ENCODE peak calls at places on chromosomes 7 and 10, in seven cellular contexts. One of them, this sample, is unnamed.

GRCh38 chr10:117678106-117678505 is 135.6 kb downstream of the EMX2 start:
- DNase-seq in A549: no peak
- DNase-seq in Panc1: no peak
- DNase-seq in RWPE1: peak
- DNase-seq in PC-9: no peak
- DNase-seq in heart right ventricle: no peak
- DNase-seq in HCT116: no peak
- DNase-seq in this sample: no peak

GRCh38 chr10:66349726-66350125 is 576.1 kb upstream of the LRRTM3 start:
- DNase-seq in A549: no peak
- DNase-seq in Panc1: no peak
- DNase-seq in RWPE1: no peak
- DNase-seq in PC-9: no peak
- DNase-seq in heart right ventricle: no peak
- DNase-seq in HCT116: no peak
- DNase-seq in this sample: no peak

GRCh38 chr7:145543245-145543644 is 573.4 kb upstream of the CNTNAP2 start:
- DNase-seq in A549: no peak
- DNase-seq in Panc1: no peak
- DNase-seq in RWPE1: no peak
- DNase-seq in PC-9: no peak
- DNase-seq in heart right ventricle: no peak
- DNase-seq in HCT116: no peak
- DNase-seq in this sample: no peak

GRCh38 chr7:70458195-70458695 is 673.7 kb upstream of the GALNT17 start:
- DNase-seq in A549: no peak
- DNase-seq in Panc1: no peak
- DNase-seq in RWPE1: no peak
- DNase-seq in PC-9: no peak
- DNase-seq in heart right ventricle: no peak
- DNase-seq in HCT116: no peak
- DNase-seq in this sample: no peak

GRCh38 chr7:45184326-45185027 is 26.9 kb downstream of the RAMP3 start:
- DNase-seq in A549: no peak
- DNase-seq in Panc1: no peak
- DNase-seq in RWPE1: no peak
- DNase-seq in PC-9: no peak
- DNase-seq in heart right ventricle: no peak
- DNase-seq in HCT116: no peak
- DNase-seq in this sample: no peak

GRCh38 chr7:105647591-105647990 is 66.3 kb upstream of the EFCAB10 start:
- DNase-seq in A549: no peak
- DNase-seq in Panc1: no peak
- DNase-seq in RWPE1: no peak
- DNase-seq in PC-9: peak
- DNase-seq in heart right ventricle: no peak
- DNase-seq in HCT116: peak
- DNase-seq in this sample: no peak

GRCh38 chr10:132511692-132512442 is 25.7 kb upstream of the INPP5A start:
- DNase-seq in A549: no peak
- DNase-seq in Panc1: no peak
- DNase-seq in RWPE1: no peak
- DNase-seq in PC-9: no peak
- DNase-seq in heart right ventricle: no peak
- DNase-seq in HCT116: no peak
- DNase-seq in this sample: no peak

GRCh38 chr10:30556189-30556588 is 73.4 kb downstream of the LYZL2 start:
- DNase-seq in A549: no peak
- DNase-seq in Panc1: no peak
- DNase-seq in RWPE1: no peak
- DNase-seq in PC-9: no peak
- DNase-seq in heart right ventricle: no peak
- DNase-seq in HCT116: no peak
- DNase-seq in this sample: no peak

GRCh38 chr10:7121154-7121797 is 289.6 kb downstream of the SFMBT2 start:
- DNase-seq in A549: peak
- DNase-seq in Panc1: peak
- DNase-seq in RWPE1: peak
- DNase-seq in PC-9: no peak
- DNase-seq in heart right ventricle: peak
- DNase-seq in HCT116: peak
- DNase-seq in this sample: no peak

GRCh38 chr10:70901276-70901878 is 13.0 kb upstream of the PCBD1 start:
- DNase-seq in A549: no peak
- DNase-seq in Panc1: no peak
- DNase-seq in RWPE1: no peak
- DNase-seq in PC-9: no peak
- DNase-seq in heart right ventricle: no peak
- DNase-seq in HCT116: no peak
- DNase-seq in this sample: no peak

GRCh38 chr7:14275346-14275745 is 285.9 kb upstream of the ETV1 start:
- DNase-seq in A549: no peak
- DNase-seq in Panc1: no peak
- DNase-seq in RWPE1: no peak
- DNase-seq in PC-9: no peak
- DNase-seq in heart right ventricle: no peak
- DNase-seq in HCT116: no peak
- DNase-seq in this sample: no peak

GRCh38 chr10:4338768-4339167 is 487.2 kb upstream of the AKR1E2 start:
- DNase-seq in A549: no peak
- DNase-seq in Panc1: no peak
- DNase-seq in RWPE1: no peak
- DNase-seq in PC-9: no peak
- DNase-seq in heart right ventricle: no peak
- DNase-seq in HCT116: no peak
- DNase-seq in this sample: no peak

GRCh38 chr10:113988535-113988934 is 55.1 kb upstream of the ADRB1 start:
- DNase-seq in A549: no peak
- DNase-seq in Panc1: no peak
- DNase-seq in RWPE1: no peak
- DNase-seq in PC-9: no peak
- DNase-seq in heart right ventricle: no peak
- DNase-seq in HCT116: no peak
- DNase-seq in this sample: no peak

GRCh38 chr10:31072453-31072852 is 40.8 kb upstream of the ZNF438 start:
- DNase-seq in A549: no peak
- DNase-seq in Panc1: no peak
- DNase-seq in RWPE1: no peak
- DNase-seq in PC-9: no peak
- DNase-seq in heart right ventricle: no peak
- DNase-seq in HCT116: no peak
- DNase-seq in this sample: no peak

GRCh38 chr7:155961241-155962190 is 149.3 kb upstream of the SHH start:
- DNase-seq in A549: no peak
- DNase-seq in Panc1: no peak
- DNase-seq in RWPE1: peak
- DNase-seq in PC-9: no peak
- DNase-seq in heart right ventricle: no peak
- DNase-seq in HCT116: peak
- DNase-seq in this sample: no peak

GRCh38 chr7:115600196-115600595 is 430.4 kb downstream of the TFEC start:
- DNase-seq in A549: no peak
- DNase-seq in Panc1: no peak
- DNase-seq in RWPE1: no peak
- DNase-seq in PC-9: no peak
- DNase-seq in heart right ventricle: no peak
- DNase-seq in HCT116: no peak
- DNase-seq in this sample: no peak

GRCh38 chr10:548212-548897 is 141.1 kb downstream of the DIP2C start:
- DNase-seq in A549: no peak
- DNase-seq in Panc1: no peak
- DNase-seq in RWPE1: no peak
- DNase-seq in PC-9: no peak
- DNase-seq in heart right ventricle: no peak
- DNase-seq in HCT116: no peak
- DNase-seq in this sample: no peak

GRCh38 chr7:139112316-139112715 is 2.8 kb upstream of the ZC3HAV1 start:
- DNase-seq in A549: no peak
- DNase-seq in Panc1: no peak
- DNase-seq in RWPE1: no peak
- DNase-seq in PC-9: no peak
- DNase-seq in heart right ventricle: no peak
- DNase-seq in HCT116: no peak
- DNase-seq in this sample: no peak

GRCh38 chr10:80203835-80204148 is 1.5 kb downstream of the ANXA11 start:
- DNase-seq in A549: no peak
- DNase-seq in Panc1: no peak
- DNase-seq in RWPE1: no peak
- DNase-seq in PC-9: no peak
- DNase-seq in heart right ventricle: no peak
- DNase-seq in HCT116: no peak
- DNase-seq in this sample: no peak

GRCh38 chr10:80201592-80202256 is 3.6 kb downstream of the ANXA11 start:
- DNase-seq in A549: no peak
- DNase-seq in Panc1: no peak
- DNase-seq in RWPE1: no peak
- DNase-seq in PC-9: no peak
- DNase-seq in heart right ventricle: no peak
- DNase-seq in HCT116: no peak
- DNase-seq in this sample: no peak

GRCh38 chr10:80204193-80204714 is 1.1 kb downstream of the ANXA11 start:
- DNase-seq in A549: no peak
- DNase-seq in Panc1: no peak
- DNase-seq in RWPE1: peak
- DNase-seq in PC-9: peak
- DNase-seq in heart right ventricle: no peak
- DNase-seq in HCT116: no peak
- DNase-seq in this sample: no peak

GRCh38 chr10:80204801-80205477 is 398 bp downstream of the ANXA11 start:
- DNase-seq in A549: no peak
- DNase-seq in Panc1: no peak
- DNase-seq in RWPE1: peak
- DNase-seq in PC-9: no peak
- DNase-seq in heart right ventricle: peak
- DNase-seq in HCT116: no peak
- DNase-seq in this sample: no peak

GRCh38 chr10:80202934-80203834 is 2.2 kb downstream of the ANXA11 start:
- DNase-seq in A549: no peak
- DNase-seq in Panc1: no peak
- DNase-seq in RWPE1: peak
- DNase-seq in PC-9: peak
- DNase-seq in heart right ventricle: peak
- DNase-seq in HCT116: peak
- DNase-seq in this sample: peak
- TF ChIP-seq CTCF in A549: peak
- TF ChIP-seq CTCF in Panc1: peak
- TF ChIP-seq CTCF in RWPE1: no peak
- TF ChIP-seq CTCF in PC-9: no peak
- TF ChIP-seq CTCF in heart right ventricle: peak
- TF ChIP-seq CTCF in HCT116: peak
- TF ChIP-seq CTCF in this sample: peak

DNA sequence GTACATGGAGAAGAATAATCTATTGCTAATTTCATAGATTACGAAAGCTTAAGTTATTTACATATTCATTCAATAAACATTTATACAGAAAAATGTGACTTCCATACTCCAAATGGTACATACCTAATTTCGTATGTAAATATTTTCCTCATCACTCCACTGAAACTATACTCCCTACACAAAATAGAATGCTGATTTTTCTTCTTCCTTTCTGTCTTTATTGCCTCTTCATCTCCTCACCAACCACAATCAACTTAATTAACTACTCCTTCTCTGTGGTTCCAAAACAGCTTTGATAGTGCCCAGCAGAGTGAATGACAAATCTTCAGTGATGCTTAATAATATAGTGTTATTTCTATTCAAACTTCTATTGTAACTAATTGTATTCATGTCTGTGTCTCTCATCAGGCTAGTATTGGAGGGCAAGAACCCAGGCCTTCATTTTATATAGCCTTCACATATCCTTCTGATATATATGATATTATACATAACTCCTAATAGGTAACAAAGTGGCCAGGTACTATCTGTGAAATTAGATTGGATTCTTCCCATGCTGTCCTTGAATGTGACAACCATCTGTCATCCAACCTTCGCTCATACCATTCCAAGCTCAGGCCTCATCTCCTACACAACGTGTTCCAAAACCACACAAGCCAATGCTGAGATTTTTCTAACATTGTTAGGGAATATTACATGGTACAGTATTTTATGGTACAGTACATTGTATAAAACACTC is 5.3 kb downstream of the ITGB1 start:
- DNase-seq in A549: no peak
- DNase-seq in Panc1: no peak
- DNase-seq in RWPE1: no peak
- DNase-seq in PC-9: no peak
- DNase-seq in heart right ventricle: no peak
- DNase-seq in HCT116: no peak
- DNase-seq in this sample: no peak
- H3K27ac ChIP-seq in A549: peak
- H3K27ac ChIP-seq in Panc1: peak
- H3K27ac ChIP-seq in RWPE1: no peak
- H3K27ac ChIP-seq in PC-9: no peak
- H3K27ac ChIP-seq in heart right ventricle: no peak
- H3K27ac ChIP-seq in HCT116: peak
- H3K27ac ChIP-seq in this sample: no peak

DNA sequence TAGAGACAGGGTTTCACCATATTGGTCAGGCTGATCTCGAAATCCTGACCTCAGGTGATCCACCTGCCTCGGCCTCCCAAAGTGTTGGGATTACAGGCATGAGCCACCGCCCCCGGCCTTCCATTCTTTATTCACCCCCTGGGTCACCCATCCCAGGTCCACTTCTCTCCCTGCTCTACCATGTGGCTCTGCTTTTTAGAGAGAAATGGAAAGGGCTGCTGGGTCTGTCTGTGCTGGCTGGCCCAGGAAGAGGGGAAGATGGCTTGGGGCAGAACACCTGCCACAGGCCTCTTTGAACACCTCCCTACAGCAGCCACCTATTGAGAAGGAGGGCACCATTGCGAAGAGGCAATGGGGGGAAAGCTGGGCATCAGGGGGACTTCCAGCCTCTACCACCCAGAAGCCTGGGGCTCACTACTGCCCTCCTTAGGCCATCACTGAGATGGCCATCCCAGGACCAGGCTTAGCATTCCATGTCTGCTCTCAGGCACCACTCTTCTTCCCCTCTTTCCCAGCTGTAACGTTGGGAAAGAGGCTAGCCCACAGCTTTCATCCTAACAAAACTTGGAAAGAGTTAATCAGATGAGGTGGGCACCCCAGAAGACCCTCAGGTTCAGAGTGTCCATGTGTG is 256.3 kb downstream of the GRID1 start:
- DNase-seq in A549: no peak
- DNase-seq in Panc1: no peak
- DNase-seq in RWPE1: no peak
- DNase-seq in PC-9: no peak
- DNase-seq in heart right ventricle: no peak
- DNase-seq in HCT116: no peak
- DNase-seq in this sample: no peak
- TF ChIP-seq CTCF in A549: no peak
- TF ChIP-seq CTCF in Panc1: no peak
- TF ChIP-seq CTCF in RWPE1: no peak
- TF ChIP-seq CTCF in PC-9: no peak
- TF ChIP-seq CTCF in heart right ventricle: no peak
- TF ChIP-seq CTCF in HCT116: peak
- TF ChIP-seq CTCF in this sample: no peak

DNA sequence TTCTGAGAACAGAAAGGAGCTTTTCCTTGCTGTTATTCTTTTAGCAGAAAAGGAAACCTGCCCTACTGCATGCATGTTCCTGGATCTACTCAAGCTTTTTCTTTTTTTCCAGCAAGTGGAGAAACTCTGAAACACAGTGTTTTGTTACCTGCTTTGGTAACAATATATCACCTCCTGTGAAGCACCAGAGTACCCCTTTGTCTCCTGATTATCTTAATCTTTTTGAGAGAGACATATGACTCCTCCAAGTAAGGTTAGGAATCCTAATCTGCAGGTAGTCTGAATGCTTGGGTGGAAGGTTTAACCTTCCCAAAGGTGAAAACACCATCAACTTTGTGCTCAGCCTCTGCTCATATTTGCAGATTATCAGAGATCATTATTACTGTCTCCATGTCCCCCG is 93.1 kb downstream of the MAPK8 start:
- DNase-seq in A549: no peak
- DNase-seq in Panc1: no peak
- DNase-seq in RWPE1: no peak
- DNase-seq in PC-9: no peak
- DNase-seq in heart right ventricle: no peak
- DNase-seq in HCT116: no peak
- DNase-seq in this sample: no peak
- H3K27ac ChIP-seq in A549: no peak
- H3K27ac ChIP-seq in Panc1: no peak
- H3K27ac ChIP-seq in RWPE1: no peak
- H3K27ac ChIP-seq in PC-9: no peak
- H3K27ac ChIP-seq in heart right ventricle: no peak
- H3K27ac ChIP-seq in HCT116: no peak
- H3K27ac ChIP-seq in this sample: no peak